ENCODE peak calls at places on chromosomes 3 and 15, in nine cellular contexts. One of them, this sample, is unnamed.
A peak's percentile ranks its signal among the peaks of the same experiment; 100 is the strongest.

GRCh38 chr15:58475573-58476524 is 44.1 kb downstream of the LIPC start:
- DNase-seq in endothelial cell of umbilical vein: peak; percentile 91
- DNase-seq in breast epithelium: no peak
- DNase-seq in HepG2: peak; percentile 94
- DNase-seq in uterus: no peak
- DNase-seq in Peyer's patch: peak; percentile 64
- DNase-seq in ovary: no peak
- DNase-seq in heart left ventricle: no peak
- DNase-seq in A549: no peak
- DNase-seq in this sample: peak; percentile 56

GRCh38 chr3:128033102-128033501 is 19.1 kb upstream of the SEC61A1 start:
- DNase-seq in endothelial cell of umbilical vein: no peak
- DNase-seq in uterus: no peak
- DNase-seq in Peyer's patch: no peak
- DNase-seq in heart left ventricle: no peak
- DNase-seq in A549: no peak
- DNase-seq in breast epithelium: no peak
- DNase-seq in ovary: no peak
- DNase-seq in HepG2: no peak
- DNase-seq in this sample: no peak

GRCh38 chr3:164208026-164208425 is 870.3 kb downstream of the SI start:
- DNase-seq in endothelial cell of umbilical vein: no peak
- DNase-seq in Peyer's patch: no peak
- DNase-seq in heart left ventricle: no peak
- DNase-seq in A549: no peak
- DNase-seq in breast epithelium: no peak
- DNase-seq in uterus: no peak
- DNase-seq in HepG2: no peak
- DNase-seq in ovary: no peak
- DNase-seq in this sample: no peak

GRCh38 chr3:29532473-29532872 is 251.6 kb downstream of the RBMS3 start:
- DNase-seq in endothelial cell of umbilical vein: no peak
- DNase-seq in heart left ventricle: no peak
- DNase-seq in breast epithelium: no peak
- DNase-seq in Peyer's patch: no peak
- DNase-seq in ovary: no peak
- DNase-seq in HepG2: no peak
- DNase-seq in uterus: no peak
- DNase-seq in A549: no peak
- DNase-seq in this sample: no peak

GRCh38 chr3:4350789-4351163 is 47.6 kb downstream of the SETMAR start:
- DNase-seq in uterus: peak; percentile 63
- DNase-seq in ovary: peak; percentile 65
- DNase-seq in HepG2: peak; percentile 53
- DNase-seq in A549: peak; percentile 76
- DNase-seq in Peyer's patch: peak; percentile 80
- DNase-seq in breast epithelium: no peak
- DNase-seq in endothelial cell of umbilical vein: no peak
- DNase-seq in heart left ventricle: peak; percentile 48
- DNase-seq in this sample: peak; percentile 34

GRCh38 chr3:152192050-152192449 is 76.7 kb upstream of the MBNL1 start:
- DNase-seq in uterus: no peak
- DNase-seq in endothelial cell of umbilical vein: no peak
- DNase-seq in HepG2: no peak
- DNase-seq in breast epithelium: no peak
- DNase-seq in ovary: no peak
- DNase-seq in Peyer's patch: peak; percentile 67
- DNase-seq in heart left ventricle: no peak
- DNase-seq in A549: no peak
- DNase-seq in this sample: no peak

GRCh38 chr15:30953731-30954378 is 37.6 kb downstream of the MTMR10 start:
- DNase-seq in HepG2: no peak
- DNase-seq in endothelial cell of umbilical vein: peak; percentile 37
- DNase-seq in Peyer's patch: no peak
- DNase-seq in ovary: no peak
- DNase-seq in breast epithelium: no peak
- DNase-seq in heart left ventricle: no peak
- DNase-seq in uterus: no peak
- DNase-seq in A549: peak; percentile 93
- DNase-seq in this sample: peak; percentile 35

GRCh38 chr3:113617726-113618125 is 78.7 kb downstream of the USF3 start:
- DNase-seq in Peyer's patch: no peak
- DNase-seq in uterus: no peak
- DNase-seq in endothelial cell of umbilical vein: no peak
- DNase-seq in HepG2: no peak
- DNase-seq in breast epithelium: no peak
- DNase-seq in ovary: no peak
- DNase-seq in heart left ventricle: no peak
- DNase-seq in A549: no peak
- DNase-seq in this sample: no peak

GRCh38 chr15:41827880-41828746 is at the start of gene JMJD7:
- DNase-seq in uterus: peak; percentile 93
- DNase-seq in HepG2: peak; percentile 61
- DNase-seq in ovary: peak; percentile 95
- DNase-seq in Peyer's patch: peak; percentile 97
- DNase-seq in heart left ventricle: peak; percentile 96
- DNase-seq in endothelial cell of umbilical vein: peak; percentile 88
- DNase-seq in breast epithelium: peak; percentile 85
- DNase-seq in A549: peak; percentile 82
- DNase-seq in this sample: peak; percentile 96

GRCh38 chr3:160224256-160224655 is 966 bp upstream of the C3orf80 start:
- DNase-seq in breast epithelium: no peak
- DNase-seq in uterus: no peak
- DNase-seq in heart left ventricle: no peak
- DNase-seq in A549: no peak
- DNase-seq in Peyer's patch: no peak
- DNase-seq in HepG2: no peak
- DNase-seq in ovary: no peak
- DNase-seq in endothelial cell of umbilical vein: no peak
- DNase-seq in this sample: no peak

GRCh38 chr3:87359807-87360206 is 83.4 kb upstream of the POU1F1 start:
- DNase-seq in uterus: no peak
- DNase-seq in heart left ventricle: no peak
- DNase-seq in HepG2: no peak
- DNase-seq in breast epithelium: peak; percentile 43
- DNase-seq in ovary: no peak
- DNase-seq in Peyer's patch: no peak
- DNase-seq in endothelial cell of umbilical vein: no peak
- DNase-seq in A549: no peak
- DNase-seq in this sample: peak; percentile 34

GRCh38 chr3:69500604-69501003 is 114.7 kb upstream of the FRMD4B start:
- DNase-seq in A549: no peak
- DNase-seq in HepG2: no peak
- DNase-seq in Peyer's patch: no peak
- DNase-seq in heart left ventricle: peak; percentile 36
- DNase-seq in breast epithelium: no peak
- DNase-seq in uterus: no peak
- DNase-seq in endothelial cell of umbilical vein: no peak
- DNase-seq in ovary: no peak
- DNase-seq in this sample: peak; percentile 52

GRCh38 chr15:44532689-44533088 is 4.3 kb upstream of the EIF3J start:
- DNase-seq in uterus: no peak
- DNase-seq in Peyer's patch: no peak
- DNase-seq in A549: no peak
- DNase-seq in ovary: no peak
- DNase-seq in HepG2: no peak
- DNase-seq in heart left ventricle: no peak
- DNase-seq in breast epithelium: no peak
- DNase-seq in endothelial cell of umbilical vein: no peak
- DNase-seq in this sample: no peak

GRCh38 chr3:49476563-49476962 is 6.5 kb downstream of the DAG1 start:
- DNase-seq in A549: no peak
- DNase-seq in ovary: no peak
- DNase-seq in endothelial cell of umbilical vein: peak; percentile 47
- DNase-seq in uterus: no peak
- DNase-seq in breast epithelium: no peak
- DNase-seq in Peyer's patch: no peak
- DNase-seq in HepG2: no peak
- DNase-seq in heart left ventricle: no peak
- DNase-seq in this sample: no peak

GRCh38 chr3:111286749-111287148 is 215.1 kb downstream of the NECTIN3 start:
- DNase-seq in uterus: no peak
- DNase-seq in HepG2: no peak
- DNase-seq in heart left ventricle: no peak
- DNase-seq in Peyer's patch: no peak
- DNase-seq in endothelial cell of umbilical vein: no peak
- DNase-seq in breast epithelium: no peak
- DNase-seq in A549: no peak
- DNase-seq in ovary: no peak
- DNase-seq in this sample: no peak

GRCh38 chr3:17830786-17831185 is 88.4 kb upstream of the TBC1D5 start:
- DNase-seq in heart left ventricle: no peak
- DNase-seq in breast epithelium: no peak
- DNase-seq in A549: no peak
- DNase-seq in HepG2: no peak
- DNase-seq in uterus: no peak
- DNase-seq in ovary: no peak
- DNase-seq in endothelial cell of umbilical vein: no peak
- DNase-seq in Peyer's patch: no peak
- DNase-seq in this sample: no peak

GRCh38 chr3:46882377-46883015 is 5.0 kb downstream of the PTH1R start:
- DNase-seq in breast epithelium: no peak
- DNase-seq in Peyer's patch: no peak
- DNase-seq in uterus: peak; percentile 57
- DNase-seq in ovary: peak; percentile 68
- DNase-seq in heart left ventricle: no peak
- DNase-seq in HepG2: no peak
- DNase-seq in endothelial cell of umbilical vein: peak; percentile 26
- DNase-seq in A549: no peak
- DNase-seq in this sample: peak; percentile 85

GRCh38 chr15:90761629-90762028 is 44.5 kb downstream of the BLM start:
- DNase-seq in uterus: no peak
- DNase-seq in breast epithelium: no peak
- DNase-seq in Peyer's patch: no peak
- DNase-seq in heart left ventricle: no peak
- DNase-seq in endothelial cell of umbilical vein: no peak
- DNase-seq in HepG2: no peak
- DNase-seq in ovary: no peak
- DNase-seq in A549: no peak
- DNase-seq in this sample: no peak

GRCh38 chr15:90765489-90765888 is 48.3 kb downstream of the BLM start:
- DNase-seq in Peyer's patch: no peak
- DNase-seq in uterus: no peak
- DNase-seq in breast epithelium: no peak
- DNase-seq in A549: no peak
- DNase-seq in heart left ventricle: no peak
- DNase-seq in endothelial cell of umbilical vein: no peak
- DNase-seq in ovary: no peak
- DNase-seq in HepG2: no peak
- DNase-seq in this sample: no peak

GRCh38 chr15:90762109-90762508 is 45.0 kb downstream of the BLM start:
- DNase-seq in uterus: peak; percentile 23
- DNase-seq in breast epithelium: no peak
- DNase-seq in HepG2: no peak
- DNase-seq in heart left ventricle: peak; percentile 33
- DNase-seq in A549: no peak
- DNase-seq in endothelial cell of umbilical vein: no peak
- DNase-seq in ovary: peak; percentile 18
- DNase-seq in Peyer's patch: peak; percentile 67
- DNase-seq in this sample: no peak

GRCh38 chr15:90765966-90766365 is 48.8 kb downstream of the BLM start:
- DNase-seq in HepG2: no peak
- DNase-seq in uterus: no peak
- DNase-seq in A549: no peak
- DNase-seq in heart left ventricle: no peak
- DNase-seq in endothelial cell of umbilical vein: no peak
- DNase-seq in breast epithelium: no peak
- DNase-seq in Peyer's patch: no peak
- DNase-seq in ovary: no peak
- DNase-seq in this sample: no peak

GRCh38 chr15:90763700-90764099 is 46.6 kb downstream of the BLM start:
- DNase-seq in uterus: no peak
- DNase-seq in HepG2: no peak
- DNase-seq in ovary: no peak
- DNase-seq in Peyer's patch: no peak
- DNase-seq in A549: no peak
- DNase-seq in breast epithelium: no peak
- DNase-seq in heart left ventricle: no peak
- DNase-seq in endothelial cell of umbilical vein: no peak
- DNase-seq in this sample: no peak
- H3K4me1 ChIP-seq in uterus: no peaks in the 10 kb centered on the region
- H3K4me1 ChIP-seq in HepG2: no peaks in the 10 kb centered on the region
- H3K4me1 ChIP-seq in ovary: no peaks in the 10 kb centered on the region
- H3K4me1 ChIP-seq in Peyer's patch: no peaks in the 10 kb centered on the region
- H3K4me1 ChIP-seq in A549: no peaks in the 10 kb centered on the region
- H3K4me1 ChIP-seq in breast epithelium: no peaks in the 10 kb centered on the region
- H3K4me1 ChIP-seq in heart left ventricle: peaks cover 31% of the 10 kb centered on the region
- H3K4me1 ChIP-seq in endothelial cell of umbilical vein: no peaks in the 10 kb centered on the region
- H3K4me1 ChIP-seq in this sample: peaks cover 7% of the 10 kb centered on the region

GRCh38 chr15:70098461-70099166 is 897 bp upstream of the TLE3 start:
- DNase-seq in HepG2: peak; percentile 86
- DNase-seq in uterus: peak; percentile 47
- DNase-seq in ovary: peak; percentile 70
- DNase-seq in endothelial cell of umbilical vein: peak; percentile 48
- DNase-seq in breast epithelium: peak; percentile 52
- DNase-seq in Peyer's patch: peak; percentile 77
- DNase-seq in heart left ventricle: no peak
- DNase-seq in A549: peak; percentile 54
- DNase-seq in this sample: peak; percentile 58
- TF ChIP-seq POLR2A in HepG2: peak; percentile 64
- TF ChIP-seq POLR2A in uterus: peak; percentile 12
- TF ChIP-seq POLR2A in ovary: no peak
- TF ChIP-seq POLR2A in endothelial cell of umbilical vein: no peak
- TF ChIP-seq POLR2A in breast epithelium: no peak
- TF ChIP-seq POLR2A in Peyer's patch: no peak
- TF ChIP-seq POLR2A in heart left ventricle: no peak
- TF ChIP-seq POLR2A in A549: no peak
- TF ChIP-seq POLR2A in this sample: no peak

GRCh38 chr15:100900895-100901169 is 18.3 kb upstream of the LRRK1 start:
- DNase-seq in ovary: no peak
- DNase-seq in heart left ventricle: no peak
- DNase-seq in A549: no peak
- DNase-seq in Peyer's patch: peak; percentile 40
- DNase-seq in breast epithelium: no peak
- DNase-seq in uterus: no peak
- DNase-seq in HepG2: no peak
- DNase-seq in endothelial cell of umbilical vein: no peak
- DNase-seq in this sample: no peak
- H3K27ac ChIP-seq in ovary: no peak overlapping the region
- H3K27ac ChIP-seq in heart left ventricle: peak overlapping the region; percentile 73
- H3K27ac ChIP-seq in A549: no peak overlapping the region
- H3K27ac ChIP-seq in Peyer's patch: peak overlapping the region; percentile 9
- H3K27ac ChIP-seq in breast epithelium: peak overlapping the region; percentile 96
- H3K27ac ChIP-seq in uterus: peak overlapping the region; percentile 86
- H3K27ac ChIP-seq in HepG2: no peak overlapping the region
- H3K27ac ChIP-seq in endothelial cell of umbilical vein: no peak overlapping the region
- H3K27ac ChIP-seq in this sample: no peak overlapping the region

GRCh38 chr15:38257676-38258075 is 5.0 kb downstream of the SPRED1 start:
- DNase-seq in heart left ventricle: no peak
- DNase-seq in breast epithelium: no peak
- DNase-seq in ovary: no peak
- DNase-seq in endothelial cell of umbilical vein: no peak
- DNase-seq in Peyer's patch: no peak
- DNase-seq in uterus: no peak
- DNase-seq in A549: no peak
- DNase-seq in HepG2: no peak
- DNase-seq in this sample: no peak
- H3K4me1 ChIP-seq in heart left ventricle: peaks cover 36% of the 10 kb centered on the region
- H3K4me1 ChIP-seq in breast epithelium: no peaks in the 10 kb centered on the region
- H3K4me1 ChIP-seq in ovary: peaks cover 2% of the 10 kb centered on the region
- H3K4me1 ChIP-seq in endothelial cell of umbilical vein: peaks cover 10% of the 10 kb centered on the region
- H3K4me1 ChIP-seq in Peyer's patch: no peaks in the 10 kb centered on the region
- H3K4me1 ChIP-seq in uterus: no peaks in the 10 kb centered on the region
- H3K4me1 ChIP-seq in A549: peaks cover 30% of the 10 kb centered on the region
- H3K4me1 ChIP-seq in HepG2: peaks cover 27% of the 10 kb centered on the region
- H3K4me1 ChIP-seq in this sample: peaks cover 10% of the 10 kb centered on the region

This sample was measured in upper lobe of left lung.